ENCODE peak calls at places on chromosomes 2 and 18, in eight cellular contexts. Q is activated T-cell treated with anti-CD3 and anti-CD28 coated beads, Interleukin-2, amount 50 U/mL, for 1 hour; E is stomach; S is Kasumi-1; C is HuH-7; L is activated CD8-positive, alpha-beta memory T cell treated with anti-CD3 and anti-CD28 coated beads, Interleukin-2, amount 10 ng/mL, durations not matched to agents 7 days and 5 days; M is cardiac muscle cell; F is activated T-helper 1 cell treated with anti-CD3 and anti-CD28 coated beads, Interleukin-2, amount 50 U/mL, for 16 hours. X is an unnamed sample.

GRCh38 chr2:108194409-108195132 is 45.2 kb upstream of the SULT1C3 start:
- DNase-seq in C (no peak), F (no peak), E (no peak), Q (no peak), L (no peak), S (peak; percentile 44), M (peak; percentile 5), X (no peak)

GRCh38 chr18:63318882-63319382 is 637 bp downstream of the BCL2 start:
- DNase-seq in C (no peak), Q (no peak), E (no peak), M (no peak), S (peak; percentile 37), F (no peak), L (no peak), X (peak; percentile 67)

GRCh38 chr18:33844232-33844631 is 266.2 kb downstream of the ASXL3 start:
- DNase-seq in C (no peak), Q (no peak), L (no peak), E (no peak), F (no peak), S (no peak), M (no peak), X (peak; percentile 70)

GRCh38 chr2:109422071-109422757 is 191.6 kb downstream of the SEPTIN10 start:
- DNase-seq in S (no peak), L (no peak), Q (no peak), M (peak; percentile 40), C (no peak), F (no peak), E (no peak), X (no peak)

GRCh38 chr2:178806543-178806942 is 680 bp downstream of the TTN start:
- DNase-seq in S (no peak), E (no peak), Q (no peak), M (peak; percentile 83), L (no peak), C (no peak), F (no peak), X (peak; percentile 9)

GRCh38 chr2:33289961-33290360 is 186.5 kb upstream of the RASGRP3 start:
- DNase-seq in M (no peak), F (no peak), E (no peak), C (no peak), L (no peak), S (no peak), Q (no peak), X (peak; percentile 45)

GRCh38 chr18:55275042-55275897 is 312.7 kb downstream of the TCF4 start:
- DNase-seq in L (no peak), M (no peak), E (no peak), F (no peak), C (peak; percentile 14), S (peak; percentile 64), Q (no peak), X (peak; percentile 76)

GRCh38 chr2:179435021-179435420 is 170.4 kb upstream of the SESTD1 start:
- DNase-seq in C (no peak), E (no peak), M (no peak), L (no peak), F (no peak), S (no peak), Q (no peak), X (no peak)

GRCh38 chr2:237724811-237725478 is 73.6 kb upstream of the RBM44 start:
- DNase-seq in L (no peak), F (no peak), M (no peak), E (peak; percentile 53), Q (peak; percentile 1), S (no peak), C (no peak), X (no peak)

GRCh38 chr2:240390091-240391073 is 45.1 kb upstream of the GPC1 start:
- DNase-seq in S (peak; percentile 18), F (no peak), E (no peak), M (no peak), Q (no peak), L (no peak), C (no peak), X (no peak)

GRCh38 chr2:204126705-204127104 is 190.1 kb downstream of the ICOS start:
- DNase-seq in C (no peak), S (no peak), Q (no peak), F (no peak), L (no peak), M (no peak), E (no peak), X (no peak)

GRCh38 chr2:177229448-177230242 is 17.1 kb downstream of the HNRNPA3 start:
- DNase-seq in Q (no peak), S (no peak), L (no peak), M (no peak), F (no peak), C (no peak), E (no peak), X (peak; percentile 30)

GRCh38 chr2:127228102-127228501 is 8.0 kb upstream of the CYP27C1 start:
- DNase-seq in L (no peak), S (no peak), E (no peak), C (no peak), M (no peak), F (no peak), Q (no peak), X (peak; percentile 5)

GRCh38 chr18:8635087-8635486 is 25.9 kb downstream of the RAB12 start:
- DNase-seq in F (no peak), E (no peak), Q (no peak), L (no peak), S (no peak), C (no peak), M (no peak), X (no peak)

GRCh38 chr2:15814406-15814805 is 125.9 kb upstream of the MYCN start:
- DNase-seq in F (no peak), L (no peak), C (no peak), S (no peak), Q (no peak), M (no peak), E (no peak), X (no peak)

GRCh38 chr18:67783215-67783946 is 266.9 kb upstream of the DSEL start:
- DNase-seq in L (no peak), M (no peak), E (no peak), Q (no peak), F (no peak), C (no peak), S (no peak), X (no peak)

GRCh38 chr2:235008584-235009044 is 56.8 kb downstream of the SH3BP4 start:
- DNase-seq in C (no peak), L (no peak), E (peak; percentile 73), Q (no peak), M (no peak), S (no peak), F (no peak), X (no peak)

GRCh38 chr2:41782306-41783158 is 265.3 kb upstream of the PKDCC start:
- DNase-seq in M (peak; percentile 54), S (peak; percentile 54), F (no peak), Q (peak; percentile 20), E (no peak), C (no peak), L (no peak), X (peak; percentile 76)

GRCh38 chr2:127651987-127652550 is 6.1 kb downstream of the GPR17 start:
- DNase-seq in E (no peak), C (no peak), Q (no peak), M (peak; percentile 91), S (no peak), F (no peak), L (no peak), X (no peak)

GRCh38 chr2:200350796-200351195 is 44.3 kb downstream of the SPATS2L start:
- DNase-seq in S (no peak), M (no peak), L (no peak), F (no peak), Q (no peak), E (no peak), C (no peak), X (no peak)

GRCh38 chr2:227826563-227826962 is 12.9 kb downstream of the CCL20 start:
- DNase-seq in L (no peak), C (no peak), E (no peak), Q (no peak), F (no peak), M (no peak), S (no peak), X (no peak)

GRCh38 chr2:31170071-31170698 is 31.9 kb upstream of the GALNT14 start:
- DNase-seq in E (peak; percentile 53), Q (peak; percentile 35), M (peak; percentile 69), S (peak; percentile 82), C (peak; percentile 62), F (peak; percentile 10), L (peak; percentile 68), X (peak; percentile 88)

GRCh38 chr2:140654565-140654964 is 1476.3 kb downstream of the LRP1B start:
- DNase-seq in S (no peak), Q (no peak), M (no peak), E (no peak), F (no peak), L (no peak), C (no peak), X (no peak)

GRCh38 chr18:66931010-66931409 is 327.1 kb upstream of the CDH19 start:
- DNase-seq in C (no peak), S (no peak), Q (no peak), L (no peak), M (no peak), F (no peak), E (no peak), X (no peak)

GRCh38 chr2:16871426-16871825 is 205.8 kb upstream of the CYRIA start:
- DNase-seq in M (no peak), E (no peak), S (no peak), C (no peak), L (no peak), F (no peak), Q (no peak), X (no peak)

GRCh38 chr18:10035306-10035991 is 121.6 kb downstream of the VAPA start:
- DNase-seq in E (peak; percentile 37), S (no peak), M (no peak), Q (no peak), C (no peak), F (no peak), L (no peak), X (no peak)